ENCODE peak calls at places on chromosomes 6 and 20, in four cellular contexts. One of them, this sample, is unnamed.

GRCh38 chr6:160128125-160128683 is 6.6 kb downstream of the SLC22A1 start:
- DNase-seq in HCT116: no peak
- DNase-seq in gastrocnemius medialis: no peak
- DNase-seq in adrenal gland: no peak
- DNase-seq in this sample: no peak

GRCh38 chr6:122494665-122495272 is 23.2 kb upstream of the SERINC1 start:
- DNase-seq in HCT116: no peak
- DNase-seq in gastrocnemius medialis: no peak
- DNase-seq in adrenal gland: no peak
- DNase-seq in this sample: no peak

GRCh38 chr20:31538327-31538726 is 24.1 kb downstream of the HM13 start:
- DNase-seq in HCT116: no peak
- DNase-seq in gastrocnemius medialis: no peak
- DNase-seq in adrenal gland: no peak
- DNase-seq in this sample: no peak

GRCh38 chr6:14121936-14122344 is 4.4 kb downstream of the CD83 start:
- DNase-seq in HCT116: no peak
- DNase-seq in gastrocnemius medialis: peak
- DNase-seq in adrenal gland: peak
- DNase-seq in this sample: peak

GRCh38 chr6:37926661-37927060 is 107.1 kb downstream of the ZFAND3 start:
- DNase-seq in HCT116: no peak
- DNase-seq in gastrocnemius medialis: no peak
- DNase-seq in adrenal gland: no peak
- DNase-seq in this sample: no peak

GRCh38 chr20:18506744-18507143 is 996 bp upstream of the SEC23B start:
- DNase-seq in HCT116: no peak
- DNase-seq in gastrocnemius medialis: no peak
- DNase-seq in adrenal gland: no peak
- DNase-seq in this sample: no peak

GRCh38 chr20:45835230-45836224 is 1.9 kb downstream of the SNX21 start:
- DNase-seq in HCT116: no peak
- DNase-seq in gastrocnemius medialis: peak
- DNase-seq in adrenal gland: peak
- DNase-seq in this sample: peak

GRCh38 chr20:60600036-60600435 is 641.8 kb downstream of the CDH26 start:
- DNase-seq in HCT116: no peak
- DNase-seq in gastrocnemius medialis: no peak
- DNase-seq in adrenal gland: no peak
- DNase-seq in this sample: no peak

GRCh38 chr6:25874822-25875562 is 949 bp upstream of the SLC17A3 start:
- DNase-seq in HCT116: no peak
- DNase-seq in gastrocnemius medialis: no peak
- DNase-seq in adrenal gland: no peak
- DNase-seq in this sample: no peak

GRCh38 chr6:127844529-127844928 is 56.3 kb downstream of the THEMIS start:
- DNase-seq in HCT116: no peak
- DNase-seq in gastrocnemius medialis: no peak
- DNase-seq in adrenal gland: no peak
- DNase-seq in this sample: no peak

GRCh38 chr20:59232618-59233017 is 67.8 kb upstream of the EDN3 start:
- DNase-seq in HCT116: no peak
- DNase-seq in gastrocnemius medialis: no peak
- DNase-seq in adrenal gland: no peak
- DNase-seq in this sample: no peak

GRCh38 chr6:31620586-31621319 is at the start of gene PRRC2A:
- DNase-seq in HCT116: peak
- DNase-seq in gastrocnemius medialis: peak
- DNase-seq in adrenal gland: peak
- DNase-seq in this sample: no peak

GRCh38 chr6:135871878-135872277 is 20.4 kb downstream of the PDE7B start:
- DNase-seq in HCT116: no peak
- DNase-seq in gastrocnemius medialis: no peak
- DNase-seq in adrenal gland: no peak
- DNase-seq in this sample: no peak

GRCh38 chr6:112691289-112691688 is 344.2 kb downstream of the RFPL4B start:
- DNase-seq in HCT116: peak
- DNase-seq in gastrocnemius medialis: no peak
- DNase-seq in adrenal gland: no peak
- DNase-seq in this sample: no peak

GRCh38 chr20:61126369-61127195 is 125.5 kb upstream of the CDH4 start:
- DNase-seq in HCT116: no peak
- DNase-seq in gastrocnemius medialis: no peak
- DNase-seq in adrenal gland: no peak
- DNase-seq in this sample: no peak

GRCh38 chr6:169931223-169931760 is 179.9 kb downstream of the ERMARD start:
- DNase-seq in HCT116: no peak
- DNase-seq in gastrocnemius medialis: no peak
- DNase-seq in adrenal gland: peak
- DNase-seq in this sample: no peak

GRCh38 chr6:36722879-36723278 is 25.3 kb downstream of the RAB44 start:
- DNase-seq in HCT116: no peak
- DNase-seq in gastrocnemius medialis: no peak
- DNase-seq in adrenal gland: no peak
- DNase-seq in this sample: no peak

GRCh38 chr6:162798546-162798945 is 70.8 kb downstream of the PACRG start:
- DNase-seq in HCT116: no peak
- DNase-seq in gastrocnemius medialis: no peak
- DNase-seq in adrenal gland: no peak
- DNase-seq in this sample: no peak
- H3K27ac ChIP-seq in HCT116: no peak
- H3K27ac ChIP-seq in gastrocnemius medialis: no peak
- H3K27ac ChIP-seq in adrenal gland: no peak
- H3K27ac ChIP-seq in this sample: no peak

DNA sequence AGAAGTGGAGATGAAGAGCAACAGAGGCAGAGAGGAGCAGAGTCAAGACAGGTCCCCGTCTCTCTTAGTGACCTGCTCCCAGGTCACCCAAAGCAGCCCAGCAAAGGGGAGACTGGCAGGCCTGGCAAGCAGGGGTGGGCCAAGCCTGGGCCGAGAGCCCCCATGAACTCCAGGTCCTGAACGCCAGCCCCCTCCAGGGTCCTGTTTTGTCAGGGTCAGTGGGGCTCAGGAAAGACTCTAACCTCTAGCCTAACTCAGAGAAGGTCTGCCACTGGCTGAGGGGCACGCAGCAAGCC is 1.2 kb downstream of the NECAB3 start:
- DNase-seq in HCT116: no peak
- DNase-seq in gastrocnemius medialis: no peak
- DNase-seq in adrenal gland: no peak
- DNase-seq in this sample: no peak
- H3K4me3 ChIP-seq in HCT116: peak
- H3K4me3 ChIP-seq in gastrocnemius medialis: peak
- H3K4me3 ChIP-seq in adrenal gland: peak
- H3K4me3 ChIP-seq in this sample: peak

DNA sequence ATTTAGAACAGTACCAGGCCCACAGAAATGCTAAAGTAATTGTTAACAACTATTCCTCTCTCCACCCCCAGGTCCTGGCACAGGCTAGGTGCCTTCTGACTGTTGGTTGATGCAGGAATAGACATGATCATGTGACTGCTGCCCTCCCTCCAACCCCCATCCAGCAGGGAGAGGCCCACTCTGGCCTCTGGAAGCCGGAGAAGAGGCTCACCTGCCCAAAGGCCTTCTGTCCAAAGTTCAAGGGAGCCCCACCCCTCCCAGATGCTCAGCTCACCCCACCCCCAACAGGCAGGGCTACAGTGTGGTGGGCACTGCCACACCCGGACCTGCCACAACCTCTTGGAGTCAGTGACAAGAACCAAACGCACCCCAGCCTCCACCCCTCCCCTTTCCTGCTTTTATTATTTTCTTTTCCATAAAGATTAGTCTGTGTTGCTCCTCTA is 26.9 kb upstream of the FOXP4 start:
- DNase-seq in HCT116: no peak
- DNase-seq in gastrocnemius medialis: no peak
- DNase-seq in adrenal gland: no peak
- DNase-seq in this sample: no peak
- H3K27ac ChIP-seq in HCT116: no peak
- H3K27ac ChIP-seq in gastrocnemius medialis: no peak
- H3K27ac ChIP-seq in adrenal gland: no peak
- H3K27ac ChIP-seq in this sample: no peak

GRCh38 chr20:33796263-33796906 is 14.8 kb upstream of the CHMP4B start:
- DNase-seq in HCT116: peak
- DNase-seq in gastrocnemius medialis: no peak
- DNase-seq in adrenal gland: no peak
- DNase-seq in this sample: no peak
- H3K4me3 ChIP-seq in HCT116: no peak
- H3K4me3 ChIP-seq in gastrocnemius medialis: no peak
- H3K4me3 ChIP-seq in adrenal gland: no peak
- H3K4me3 ChIP-seq in this sample: no peak

DNA sequence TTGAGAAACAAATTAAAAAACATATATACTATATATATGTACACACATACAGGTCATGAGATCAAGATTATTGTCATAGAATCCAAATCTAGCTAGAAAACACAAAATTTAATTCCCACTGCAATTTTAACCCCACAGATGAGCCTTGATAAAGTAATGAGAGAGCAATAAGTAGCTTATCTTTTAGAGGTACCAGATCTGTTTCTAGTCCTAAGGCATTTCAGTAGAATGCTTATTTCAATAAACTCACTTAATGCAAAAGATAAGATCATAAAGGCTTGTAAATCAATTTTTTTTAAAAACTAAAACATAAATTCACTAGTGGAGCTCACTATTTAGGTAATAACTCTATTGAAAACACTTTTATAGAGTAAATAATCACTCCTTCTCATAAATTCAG is 47.2 kb downstream of the PRKN start:
- DNase-seq in HCT116: no peak
- DNase-seq in gastrocnemius medialis: no peak
- DNase-seq in adrenal gland: no peak
- DNase-seq in this sample: no peak
- H3K27ac ChIP-seq in HCT116: no peak
- H3K27ac ChIP-seq in gastrocnemius medialis: no peak
- H3K27ac ChIP-seq in adrenal gland: no peak
- H3K27ac ChIP-seq in this sample: no peak

GRCh38 chr6:28977351-28978136 is 27.6 kb downstream of the ZNF311 start:
- DNase-seq in HCT116: no peak
- DNase-seq in gastrocnemius medialis: no peak
- DNase-seq in adrenal gland: no peak
- DNase-seq in this sample: no peak
- H3K4me3 ChIP-seq in HCT116: no peak
- H3K4me3 ChIP-seq in gastrocnemius medialis: peak
- H3K4me3 ChIP-seq in adrenal gland: peak
- H3K4me3 ChIP-seq in this sample: peak

GRCh38 chr20:51424270-51425041 is 118.1 kb downstream of the NFATC2 start:
- DNase-seq in HCT116: no peak
- DNase-seq in gastrocnemius medialis: no peak
- DNase-seq in adrenal gland: no peak
- DNase-seq in this sample: no peak
- H3K27ac ChIP-seq in HCT116: no peak
- H3K27ac ChIP-seq in gastrocnemius medialis: no peak
- H3K27ac ChIP-seq in adrenal gland: no peak
- H3K27ac ChIP-seq in this sample: no peak

DNA sequence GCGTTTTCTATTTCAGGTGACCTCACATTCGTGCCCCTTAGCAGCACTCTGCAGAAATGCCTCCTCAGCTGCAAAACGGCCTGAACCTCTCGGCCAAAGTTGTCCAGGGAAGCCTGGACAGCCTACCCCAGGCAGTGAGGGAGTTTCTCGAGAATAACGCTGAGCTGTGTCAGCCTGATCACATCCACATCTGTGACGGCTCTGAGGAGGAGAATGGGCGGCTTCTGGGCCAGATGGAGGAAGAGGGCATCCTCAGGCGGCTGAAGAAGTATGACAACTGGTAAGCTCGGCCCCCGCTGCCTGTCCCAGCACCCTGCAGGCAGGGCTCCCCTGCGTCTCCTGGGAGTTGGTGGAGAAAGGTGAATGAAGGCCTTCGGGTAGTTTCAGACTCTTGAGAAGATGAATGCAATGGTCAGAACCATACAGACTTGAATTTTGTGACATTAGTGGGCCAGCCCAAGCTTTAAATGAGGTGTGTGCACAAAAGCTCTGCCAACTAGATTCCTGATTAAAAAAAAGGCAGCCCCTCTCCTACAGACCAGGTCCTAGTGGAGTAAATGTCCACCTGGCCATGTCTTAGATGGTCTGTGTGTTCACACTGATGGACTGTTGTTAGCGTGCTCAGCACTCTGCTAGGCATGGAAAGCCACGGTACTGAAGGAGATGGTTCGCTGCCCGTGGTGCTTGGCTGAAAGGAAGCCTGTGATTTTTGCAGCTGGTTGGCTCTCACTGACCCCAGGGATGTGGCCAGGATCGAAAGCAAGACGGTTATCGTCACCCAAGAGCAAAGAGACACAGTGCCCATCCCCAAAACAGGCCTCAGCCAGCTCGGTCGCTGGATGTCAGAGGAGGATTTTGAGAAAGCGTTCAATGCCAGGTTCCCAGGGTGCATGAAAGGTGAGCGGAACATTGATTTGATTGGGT is 708 bp downstream of the PCK1 start:
- DNase-seq in HCT116: no peak
- DNase-seq in gastrocnemius medialis: no peak
- DNase-seq in adrenal gland: no peak
- DNase-seq in this sample: no peak
- H3K4me3 ChIP-seq in HCT116: no peak
- H3K4me3 ChIP-seq in gastrocnemius medialis: no peak
- H3K4me3 ChIP-seq in adrenal gland: no peak
- H3K4me3 ChIP-seq in this sample: no peak